ENCODE peak calls at places on chromosome 4, in four cellular contexts. One of them, this sample, is unnamed.

GRCh38 chr4:7420661-7421040 is 14.1 kb downstream of the PSAPL1 start:
- DNase-seq in activated CD8-positive, alpha-beta memory T cell treated with anti-CD3 and anti-CD28 coated beads, Interleukin-2, amount 50 U/mL, for 48 hours: peak; percentile 25
- DNase-seq in midbrain: no peak
- DNase-seq in posterior cingulate gyrus: peak; percentile 79
- DNase-seq in this sample: no peak

GRCh38 chr4:152073738-152074137 is 312.9 kb upstream of the GATB start:
- DNase-seq in activated CD8-positive, alpha-beta memory T cell treated with anti-CD3 and anti-CD28 coated beads, Interleukin-2, amount 50 U/mL, for 48 hours: no peak
- DNase-seq in midbrain: no peak
- DNase-seq in posterior cingulate gyrus: peak; percentile 85
- DNase-seq in this sample: no peak

GRCh38 chr4:164536829-164537228 is 217.1 kb upstream of the SMIM31 start:
- DNase-seq in activated CD8-positive, alpha-beta memory T cell treated with anti-CD3 and anti-CD28 coated beads, Interleukin-2, amount 50 U/mL, for 48 hours: no peak
- DNase-seq in midbrain: no peak
- DNase-seq in posterior cingulate gyrus: no peak
- DNase-seq in this sample: no peak

GRCh38 chr4:166527500-166527899 is 654.5 kb downstream of the TLL1 start:
- DNase-seq in activated CD8-positive, alpha-beta memory T cell treated with anti-CD3 and anti-CD28 coated beads, Interleukin-2, amount 50 U/mL, for 48 hours: no peak
- DNase-seq in midbrain: no peak
- DNase-seq in posterior cingulate gyrus: no peak
- DNase-seq in this sample: no peak

GRCh38 chr4:38371391-38371851 is 292.6 kb upstream of the KLF3 start:
- DNase-seq in activated CD8-positive, alpha-beta memory T cell treated with anti-CD3 and anti-CD28 coated beads, Interleukin-2, amount 50 U/mL, for 48 hours: no peak
- DNase-seq in midbrain: no peak
- DNase-seq in posterior cingulate gyrus: no peak
- DNase-seq in this sample: no peak

GRCh38 chr4:108540536-108540935 is 79.8 kb upstream of the RPL34 start:
- DNase-seq in activated CD8-positive, alpha-beta memory T cell treated with anti-CD3 and anti-CD28 coated beads, Interleukin-2, amount 50 U/mL, for 48 hours: no peak
- DNase-seq in midbrain: no peak
- DNase-seq in posterior cingulate gyrus: no peak
- DNase-seq in this sample: no peak

GRCh38 chr4:15665738-15666365 is 10.7 kb upstream of the FBXL5 start:
- DNase-seq in activated CD8-positive, alpha-beta memory T cell treated with anti-CD3 and anti-CD28 coated beads, Interleukin-2, amount 50 U/mL, for 48 hours: no peak
- DNase-seq in midbrain: no peak
- DNase-seq in posterior cingulate gyrus: no peak
- DNase-seq in this sample: no peak

GRCh38 chr4:40912455-40913055 is 162.8 kb downstream of the NSUN7 start:
- DNase-seq in activated CD8-positive, alpha-beta memory T cell treated with anti-CD3 and anti-CD28 coated beads, Interleukin-2, amount 50 U/mL, for 48 hours: no peak
- DNase-seq in midbrain: no peak
- DNase-seq in posterior cingulate gyrus: peak; percentile 89
- DNase-seq in this sample: no peak

GRCh38 chr4:48247878-48248558 is 21.6 kb downstream of the TEC start:
- DNase-seq in activated CD8-positive, alpha-beta memory T cell treated with anti-CD3 and anti-CD28 coated beads, Interleukin-2, amount 50 U/mL, for 48 hours: no peak
- DNase-seq in midbrain: no peak
- DNase-seq in posterior cingulate gyrus: no peak
- DNase-seq in this sample: no peak

GRCh38 chr4:137905930-137906329 is 336.2 kb downstream of the SLC7A11 start:
- DNase-seq in activated CD8-positive, alpha-beta memory T cell treated with anti-CD3 and anti-CD28 coated beads, Interleukin-2, amount 50 U/mL, for 48 hours: no peak
- DNase-seq in midbrain: no peak
- DNase-seq in posterior cingulate gyrus: no peak
- DNase-seq in this sample: no peak

GRCh38 chr4:184400375-184400870 is 73.9 kb downstream of the IRF2 start:
- DNase-seq in activated CD8-positive, alpha-beta memory T cell treated with anti-CD3 and anti-CD28 coated beads, Interleukin-2, amount 50 U/mL, for 48 hours: no peak
- DNase-seq in midbrain: no peak
- DNase-seq in posterior cingulate gyrus: no peak
- DNase-seq in this sample: no peak

GRCh38 chr4:5888222-5888701 is 4.6 kb downstream of the CRMP1 start:
- DNase-seq in activated CD8-positive, alpha-beta memory T cell treated with anti-CD3 and anti-CD28 coated beads, Interleukin-2, amount 50 U/mL, for 48 hours: no peak
- DNase-seq in midbrain: peak; percentile 24
- DNase-seq in posterior cingulate gyrus: peak; percentile 93
- DNase-seq in this sample: peak; percentile 61

GRCh38 chr4:54152846-54153600 is 53.1 kb downstream of the GSX2 start:
- DNase-seq in activated CD8-positive, alpha-beta memory T cell treated with anti-CD3 and anti-CD28 coated beads, Interleukin-2, amount 50 U/mL, for 48 hours: no peak
- DNase-seq in midbrain: no peak
- DNase-seq in posterior cingulate gyrus: no peak
- DNase-seq in this sample: no peak

GRCh38 chr4:99028187-99028586 is 32.7 kb downstream of the METAP1 start:
- DNase-seq in activated CD8-positive, alpha-beta memory T cell treated with anti-CD3 and anti-CD28 coated beads, Interleukin-2, amount 50 U/mL, for 48 hours: no peak
- DNase-seq in midbrain: no peak
- DNase-seq in posterior cingulate gyrus: no peak
- DNase-seq in this sample: no peak

GRCh38 chr4:7723625-7724024 is 216.0 kb downstream of the AFAP1 start:
- DNase-seq in activated CD8-positive, alpha-beta memory T cell treated with anti-CD3 and anti-CD28 coated beads, Interleukin-2, amount 50 U/mL, for 48 hours: no peak
- DNase-seq in midbrain: no peak
- DNase-seq in posterior cingulate gyrus: no peak
- DNase-seq in this sample: no peak

GRCh38 chr4:75831856-75832405 is 70.3 kb downstream of the PPEF2 start:
- DNase-seq in activated CD8-positive, alpha-beta memory T cell treated with anti-CD3 and anti-CD28 coated beads, Interleukin-2, amount 50 U/mL, for 48 hours: no peak
- DNase-seq in midbrain: peak; percentile 8
- DNase-seq in posterior cingulate gyrus: no peak
- DNase-seq in this sample: no peak

GRCh38 chr4:77931452-77932135 is 69.0 kb downstream of the MRPL1 start:
- DNase-seq in activated CD8-positive, alpha-beta memory T cell treated with anti-CD3 and anti-CD28 coated beads, Interleukin-2, amount 50 U/mL, for 48 hours: no peak
- DNase-seq in midbrain: no peak
- DNase-seq in posterior cingulate gyrus: no peak
- DNase-seq in this sample: no peak

GRCh38 chr4:140059159-140059558 is 94.8 kb downstream of the MAML3 start:
- DNase-seq in activated CD8-positive, alpha-beta memory T cell treated with anti-CD3 and anti-CD28 coated beads, Interleukin-2, amount 50 U/mL, for 48 hours: no peak
- DNase-seq in midbrain: no peak
- DNase-seq in posterior cingulate gyrus: no peak
- DNase-seq in this sample: no peak

GRCh38 chr4:43837604-43838003 is 611.0 kb downstream of the KCTD8 start:
- DNase-seq in activated CD8-positive, alpha-beta memory T cell treated with anti-CD3 and anti-CD28 coated beads, Interleukin-2, amount 50 U/mL, for 48 hours: no peak
- DNase-seq in midbrain: no peak
- DNase-seq in posterior cingulate gyrus: no peak
- DNase-seq in this sample: no peak

GRCh38 chr4:137981277-137981676 is 260.9 kb downstream of the SLC7A11 start:
- DNase-seq in activated CD8-positive, alpha-beta memory T cell treated with anti-CD3 and anti-CD28 coated beads, Interleukin-2, amount 50 U/mL, for 48 hours: no peak
- DNase-seq in midbrain: no peak
- DNase-seq in posterior cingulate gyrus: no peak
- DNase-seq in this sample: no peak

GRCh38 chr4:6839579-6839978 is 57.1 kb downstream of the KIAA0232 start:
- DNase-seq in activated CD8-positive, alpha-beta memory T cell treated with anti-CD3 and anti-CD28 coated beads, Interleukin-2, amount 50 U/mL, for 48 hours: no peak
- DNase-seq in midbrain: no peak
- DNase-seq in posterior cingulate gyrus: no peak
- DNase-seq in this sample: no peak

GRCh38 chr4:78650106-78651021 is 98.8 kb downstream of the ANXA3 start:
- DNase-seq in activated CD8-positive, alpha-beta memory T cell treated with anti-CD3 and anti-CD28 coated beads, Interleukin-2, amount 50 U/mL, for 48 hours: no peak
- DNase-seq in midbrain: no peak
- DNase-seq in posterior cingulate gyrus: no peak
- DNase-seq in this sample: no peak

GRCh38 chr4:2352729-2353221 is 65.7 kb downstream of the ZFYVE28 start:
- DNase-seq in activated CD8-positive, alpha-beta memory T cell treated with anti-CD3 and anti-CD28 coated beads, Interleukin-2, amount 50 U/mL, for 48 hours: no peak
- DNase-seq in midbrain: no peak
- DNase-seq in posterior cingulate gyrus: peak; percentile 70
- DNase-seq in this sample: no peak

GRCh38 chr4:177380730-177381287 is 61.4 kb downstream of the AGA start:
- DNase-seq in activated CD8-positive, alpha-beta memory T cell treated with anti-CD3 and anti-CD28 coated beads, Interleukin-2, amount 50 U/mL, for 48 hours: no peak
- DNase-seq in midbrain: no peak
- DNase-seq in posterior cingulate gyrus: peak; percentile 80
- DNase-seq in this sample: no peak